ENCODE peak calls at places on chromosomes 5 and 9, in five cellular contexts. T is activated CD4-positive, alpha-beta T cell treated with anti-CD3 and anti-CD28 coated beads, Interleukin-2, amount 50 U/mL, for 1 hour; D is HS-5; A is T-helper 1 cell; M is A172. O is an unnamed sample.

GRCh38 chr9:120931278-120932085 is 4.9 kb upstream of the TRAF1 start:
- DNase-seq in T (no peak), D (no peak), A (peak), M (peak), O (peak)

GRCh38 chr5:181127907-181128626 is 2.9 kb downstream of the OR2V1 start:
- DNase-seq in T (no peak), D (no peak), A (no peak), M (no peak), O (no peak)

GRCh38 chr5:181081989-181082388 is 41.9 kb downstream of the BTNL9 start:
- DNase-seq in T (no peak), D (no peak), A (no peak), M (no peak), O (no peak)

GRCh38 chr9:135702002-135702721 is at the start of gene KCNT1:
- DNase-seq in T (peak), D (no peak), A (peak), M (peak), O (peak)

GRCh38 chr9:121277026-121277425 is 9.1 kb downstream of the GSN start:
- DNase-seq in T (no peak), D (no peak), A (no peak), M (no peak), O (no peak)

GRCh38 chr5:150636391-150637244 is 3.8 kb upstream of the SYNPO start:
- DNase-seq in T (no peak), D (no peak), A (no peak), M (peak), O (peak)

GRCh38 chr5:71780597-71780996 is 61.5 kb downstream of the CARTPT start:
- DNase-seq in T (no peak), D (no peak), A (no peak), M (no peak), O (no peak)

GRCh38 chr5:83374547-83374946 is 97.0 kb upstream of the VCAN start:
- DNase-seq in T (no peak), D (no peak), A (no peak), M (no peak), O (no peak)

GRCh38 chr9:114512337-114512874 is 7.1 kb upstream of the WHRN start:
- DNase-seq in T (no peak), D (no peak), A (no peak), M (no peak), O (no peak)

GRCh38 chr5:59188415-59189225 is 605.7 kb downstream of the RAB3C start:
- DNase-seq in T (peak), D (no peak), A (peak), M (peak), O (peak)

GRCh38 chr9:86907346-86907745 is 40.0 kb downstream of the GAS1 start:
- DNase-seq in T (no peak), D (no peak), A (no peak), M (no peak), O (no peak)

GRCh38 chr9:91948061-91948422 is 2.0 kb downstream of the ROR2 start:
- DNase-seq in T (no peak), D (no peak), A (no peak), M (no peak), O (no peak)

GRCh38 chr9:38263534-38263933 is 129.0 kb upstream of the ALDH1B1 start:
- DNase-seq in T (no peak), D (no peak), A (no peak), M (peak), O (no peak)

GRCh38 chr9:69246629-69247028 is 72.6 kb downstream of the TJP2 start:
- DNase-seq in T (no peak), D (no peak), A (no peak), M (no peak), O (no peak)

GRCh38 chr5:156137482-156137881 is 189.5 kb upstream of the SGCD start:
- DNase-seq in T (no peak), D (no peak), A (no peak), M (peak), O (peak)

GRCh38 chr5:181052928-181053759 is 13.1 kb downstream of the BTNL9 start:
- DNase-seq in T (no peak), D (no peak), A (no peak), M (no peak), O (peak)

GRCh38 chr9:91279296-91280204 is 82.2 kb downstream of the AUH start:
- DNase-seq in T (no peak), D (no peak), A (no peak), M (no peak), O (no peak)

GRCh38 chr9:96080364-96080763 is 204.9 kb downstream of the ERCC6L2 start:
- DNase-seq in T (no peak), D (peak), A (no peak), M (peak), O (peak)

GRCh38 chr5:107672212-107673105 is 1.7 kb upstream of the EFNA5 start:
- DNase-seq in T (no peak), D (peak), A (no peak), M (peak), O (peak)

O was measured in MG63.